ENCODE peak calls at places on chromosomes 1 and 21, in five cellular contexts. O, A, D, G and F are unnamed samples.

GRCh38 chr1:184462170-184462569 is 75.3 kb downstream of the C1orf21 start:
- DNase-seq in G (no peak), O (no peak), D (no peak), A (no peak), F (no peak)

GRCh38 chr1:235074335-235075120 is 54.1 kb downstream of the TOMM20 start:
- DNase-seq in O (no peak), D (peak), A (peak), G (peak), F (peak)

GRCh38 chr1:204994086-204994862 is 48.7 kb upstream of the CNTN2 start:
- DNase-seq in G (no peak), D (no peak), O (no peak), A (no peak), F (no peak)

GRCh38 chr1:209266590-209267172 is 316.8 kb upstream of the CAMK1G start:
- DNase-seq in G (peak), O (no peak), D (no peak), A (peak), F (no peak)

GRCh38 chr1:207810173-207810572 is 58.3 kb downstream of the CD46 start:
- DNase-seq in O (no peak), G (no peak), D (no peak), A (peak), F (no peak)

GRCh38 chr21:45075606-45076244 is 1.3 kb downstream of the ADARB1 start:
- DNase-seq in A (no peak), D (no peak), G (no peak), O (no peak), F (no peak)

GRCh38 chr1:93816970-93817738 is 61.9 kb downstream of the DNTTIP2 start:
- DNase-seq in D (peak), A (no peak), O (no peak), G (peak), F (no peak)

GRCh38 chr1:219160942-219161341 is 12.7 kb upstream of the LYPLAL1 start:
- DNase-seq in G (no peak), D (no peak), O (no peak), A (no peak), F (no peak)

GRCh38 chr21:43332872-43333300 is 94.0 kb downstream of the SIK1 start:
- DNase-seq in D (no peak), O (no peak), G (no peak), A (no peak), F (no peak)

GRCh38 chr1:212161231-212161781 is 123.9 kb upstream of the PPP2R5A start:
- DNase-seq in D (no peak), O (no peak), A (peak), G (no peak), F (no peak)

GRCh38 chr21:29578306-29578705 is 279.6 kb downstream of the BACH1 start:
- DNase-seq in A (no peak), D (no peak), O (no peak), G (no peak), F (no peak)

GRCh38 chr21:19510057-19510456 is 1106.5 kb upstream of the TMPRSS15 start:
- DNase-seq in D (no peak), O (no peak), G (no peak), A (no peak), F (no peak)

GRCh38 chr1:33634806-33635205 is 162.4 kb downstream of the ZSCAN20 start:
- DNase-seq in G (peak), O (peak), A (peak), D (no peak), F (no peak)

GRCh38 chr1:62076286-62076685 is 118.4 kb upstream of the L1TD1 start:
- DNase-seq in A (peak), G (peak), O (no peak), D (no peak), F (no peak)

GRCh38 chr21:25952306-25952705 is 217.5 kb downstream of the GABPA start:
- DNase-seq in O (no peak), D (no peak), G (no peak), A (no peak), F (no peak)

GRCh38 chr1:171937938-171938337 is 96.6 kb downstream of the DNM3 start:
- DNase-seq in O (no peak), A (no peak), D (no peak), G (no peak), F (no peak)

GRCh38 chr1:10856253-10856683 is 59.8 kb upstream of the CASZ1 start:
- DNase-seq in G (no peak), O (no peak), A (no peak), D (no peak), F (no peak)

GRCh38 chr1:118136511-118136937 is 48.5 kb downstream of the SPAG17 start:
- DNase-seq in D (no peak), G (peak), A (peak), O (no peak), F (no peak)

GRCh38 chr1:28966617-28967016 is 52.2 kb downstream of the EPB41 start:
- DNase-seq in O (no peak), D (no peak), G (peak), A (no peak), F (no peak)

GRCh38 chr1:87292684-87293493 is 35.8 kb upstream of the LMO4 start:
- DNase-seq in D (peak), O (peak), G (peak), A (peak), F (peak)

GRCh38 chr1:28112388-28113311 is 24.2 kb upstream of the EYA3 start:
- DNase-seq in D (no peak), O (no peak), G (peak), A (peak), F (no peak)

GRCh38 chr1:29713857-29714256 is 477.5 kb downstream of the PTPRU start:
- DNase-seq in O (no peak), G (no peak), A (no peak), D (no peak), F (no peak)